ENCODE peak calls at places on chromosome 20, in ten cellular contexts. One of them, this sample, is unnamed.

GRCh38 chr20:58028123-58028522 is 200.3 kb downstream of the ANKRD60 start:
- DNase-seq in skeletal muscle cell: no peak
- DNase-seq in neuronal stem cell: no peak
- DNase-seq in stomach: no peak
- DNase-seq in OCI-LY7: no peak
- DNase-seq in astrocyte of the spinal cord: no peak
- DNase-seq in H1: no peak
- DNase-seq in GM23248: no peak
- DNase-seq in neural progenitor cell: peak
- DNase-seq in CD4-positive, CD25-positive, alpha-beta regulatory T cell: no peak
- DNase-seq in this sample: no peak

GRCh38 chr20:13008761-13009681 is at the start of gene SPTLC3:
- DNase-seq in skeletal muscle cell: peak
- DNase-seq in neuronal stem cell: no peak
- DNase-seq in stomach: peak
- DNase-seq in OCI-LY7: peak
- DNase-seq in astrocyte of the spinal cord: peak
- DNase-seq in H1: peak
- DNase-seq in GM23248: peak
- DNase-seq in neural progenitor cell: peak
- DNase-seq in CD4-positive, CD25-positive, alpha-beta regulatory T cell: no peak
- DNase-seq in this sample: peak

GRCh38 chr20:58481541-58482021 is 33.6 kb downstream of the APCDD1L start:
- DNase-seq in skeletal muscle cell: no peak
- DNase-seq in neuronal stem cell: peak
- DNase-seq in stomach: peak
- DNase-seq in OCI-LY7: peak
- DNase-seq in astrocyte of the spinal cord: peak
- DNase-seq in H1: peak
- DNase-seq in GM23248: peak
- DNase-seq in neural progenitor cell: peak
- DNase-seq in CD4-positive, CD25-positive, alpha-beta regulatory T cell: peak
- DNase-seq in this sample: peak

GRCh38 chr20:10119336-10119735 is 84.5 kb downstream of the ANKEF1 start:
- DNase-seq in skeletal muscle cell: no peak
- DNase-seq in neuronal stem cell: no peak
- DNase-seq in stomach: no peak
- DNase-seq in OCI-LY7: no peak
- DNase-seq in astrocyte of the spinal cord: no peak
- DNase-seq in H1: no peak
- DNase-seq in GM23248: no peak
- DNase-seq in neural progenitor cell: no peak
- DNase-seq in CD4-positive, CD25-positive, alpha-beta regulatory T cell: no peak
- DNase-seq in this sample: no peak

GRCh38 chr20:54284928-54285704 is 77.2 kb downstream of the PFDN4 start:
- DNase-seq in skeletal muscle cell: no peak
- DNase-seq in neuronal stem cell: no peak
- DNase-seq in stomach: no peak
- DNase-seq in OCI-LY7: no peak
- DNase-seq in astrocyte of the spinal cord: peak
- DNase-seq in H1: no peak
- DNase-seq in GM23248: peak
- DNase-seq in neural progenitor cell: no peak
- DNase-seq in CD4-positive, CD25-positive, alpha-beta regulatory T cell: no peak
- DNase-seq in this sample: no peak

GRCh38 chr20:41483553-41483930 is 116.9 kb upstream of the EMILIN3 start:
- DNase-seq in skeletal muscle cell: no peak
- DNase-seq in neuronal stem cell: no peak
- DNase-seq in stomach: no peak
- DNase-seq in OCI-LY7: no peak
- DNase-seq in astrocyte of the spinal cord: peak
- DNase-seq in H1: no peak
- DNase-seq in GM23248: peak
- DNase-seq in neural progenitor cell: no peak
- DNase-seq in CD4-positive, CD25-positive, alpha-beta regulatory T cell: no peak
- DNase-seq in this sample: peak

GRCh38 chr20:44370639-44371218 is 15.2 kb downstream of the HNF4A start:
- DNase-seq in skeletal muscle cell: no peak
- DNase-seq in neuronal stem cell: no peak
- DNase-seq in stomach: peak
- DNase-seq in OCI-LY7: no peak
- DNase-seq in astrocyte of the spinal cord: peak
- DNase-seq in H1: no peak
- DNase-seq in GM23248: no peak
- DNase-seq in neural progenitor cell: no peak
- DNase-seq in CD4-positive, CD25-positive, alpha-beta regulatory T cell: no peak
- DNase-seq in this sample: no peak

GRCh38 chr20:32737371-32738223 is 5.7 kb downstream of the COMMD7 start:
- DNase-seq in skeletal muscle cell: no peak
- DNase-seq in neuronal stem cell: no peak
- DNase-seq in stomach: no peak
- DNase-seq in OCI-LY7: no peak
- DNase-seq in astrocyte of the spinal cord: peak
- DNase-seq in H1: no peak
- DNase-seq in GM23248: peak
- DNase-seq in neural progenitor cell: no peak
- DNase-seq in CD4-positive, CD25-positive, alpha-beta regulatory T cell: peak
- DNase-seq in this sample: peak

GRCh38 chr20:48329676-48330644 is 497.8 kb downstream of the PREX1 start:
- DNase-seq in skeletal muscle cell: no peak
- DNase-seq in neuronal stem cell: no peak
- DNase-seq in stomach: no peak
- DNase-seq in OCI-LY7: peak
- DNase-seq in astrocyte of the spinal cord: peak
- DNase-seq in H1: peak
- DNase-seq in GM23248: peak
- DNase-seq in neural progenitor cell: peak
- DNase-seq in CD4-positive, CD25-positive, alpha-beta regulatory T cell: no peak
- DNase-seq in this sample: peak

GRCh38 chr20:14333734-14334133 is 3.7 kb downstream of the FLRT3 start:
- DNase-seq in skeletal muscle cell: no peak
- DNase-seq in neuronal stem cell: no peak
- DNase-seq in stomach: no peak
- DNase-seq in OCI-LY7: no peak
- DNase-seq in astrocyte of the spinal cord: no peak
- DNase-seq in H1: no peak
- DNase-seq in GM23248: no peak
- DNase-seq in neural progenitor cell: no peak
- DNase-seq in CD4-positive, CD25-positive, alpha-beta regulatory T cell: no peak
- DNase-seq in this sample: no peak

GRCh38 chr20:43440531-43440930 is 17.2 kb upstream of the SRSF6 start:
- DNase-seq in skeletal muscle cell: no peak
- DNase-seq in neuronal stem cell: no peak
- DNase-seq in stomach: no peak
- DNase-seq in OCI-LY7: no peak
- DNase-seq in astrocyte of the spinal cord: no peak
- DNase-seq in H1: no peak
- DNase-seq in GM23248: no peak
- DNase-seq in neural progenitor cell: no peak
- DNase-seq in CD4-positive, CD25-positive, alpha-beta regulatory T cell: no peak
- DNase-seq in this sample: no peak

GRCh38 chr20:2612073-2612472 is 40.4 kb upstream of the NOP56 start:
- DNase-seq in skeletal muscle cell: no peak
- DNase-seq in neuronal stem cell: no peak
- DNase-seq in stomach: no peak
- DNase-seq in OCI-LY7: no peak
- DNase-seq in astrocyte of the spinal cord: no peak
- DNase-seq in H1: no peak
- DNase-seq in GM23248: no peak
- DNase-seq in neural progenitor cell: no peak
- DNase-seq in CD4-positive, CD25-positive, alpha-beta regulatory T cell: no peak
- DNase-seq in this sample: no peak

GRCh38 chr20:23884771-23885162 is 5.2 kb upstream of the CST5 start:
- DNase-seq in skeletal muscle cell: no peak
- DNase-seq in neuronal stem cell: no peak
- DNase-seq in stomach: no peak
- DNase-seq in OCI-LY7: no peak
- DNase-seq in astrocyte of the spinal cord: no peak
- DNase-seq in H1: no peak
- DNase-seq in GM23248: no peak
- DNase-seq in neural progenitor cell: no peak
- DNase-seq in CD4-positive, CD25-positive, alpha-beta regulatory T cell: no peak
- DNase-seq in this sample: no peak

DNA sequence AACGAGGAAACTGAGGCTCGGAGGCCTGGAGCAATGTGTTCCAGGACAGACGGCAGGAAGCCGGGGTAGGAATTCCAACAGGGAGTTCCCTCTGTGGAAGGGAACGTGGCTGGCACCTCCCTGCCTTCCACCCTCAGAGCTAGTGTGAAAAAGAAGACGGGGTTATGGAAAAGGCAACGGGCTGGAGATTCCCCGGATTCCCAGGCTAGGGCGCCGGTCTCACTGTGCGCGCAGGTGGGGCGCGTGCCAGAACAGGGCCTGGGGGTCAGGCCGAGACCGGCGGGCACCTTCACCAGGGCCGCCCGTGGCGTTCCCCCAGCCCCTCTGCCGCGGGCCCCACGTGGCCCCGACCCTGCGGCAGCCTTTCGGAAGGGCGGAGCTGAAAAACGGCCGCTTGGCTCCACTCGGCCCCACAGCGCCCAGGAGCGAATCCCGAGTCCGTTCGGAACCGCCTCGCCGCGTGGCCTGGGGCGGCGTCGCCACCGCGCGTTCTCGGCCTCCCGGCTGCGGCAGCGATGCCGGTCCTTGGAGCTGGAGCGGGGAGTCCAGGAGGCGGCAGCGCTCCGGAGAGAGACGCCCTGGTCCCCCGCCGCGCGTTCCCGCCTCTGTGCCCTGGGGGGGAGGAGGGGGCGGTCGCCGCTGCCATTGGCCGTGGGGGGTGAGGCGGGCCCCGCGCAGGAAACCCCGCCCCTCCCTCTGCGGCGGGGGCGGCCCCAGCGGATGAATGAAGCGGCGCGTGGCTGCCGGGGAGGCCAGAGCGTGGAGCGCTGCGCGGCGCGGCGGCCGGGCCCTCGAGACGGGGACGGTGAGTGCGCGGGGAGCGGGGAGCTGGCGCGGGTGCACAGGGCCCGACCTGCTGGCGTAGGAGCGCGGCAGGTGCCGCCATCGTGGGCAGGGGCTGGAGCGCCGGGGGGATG is at the start of gene SLCO4A1:
- DNase-seq in skeletal muscle cell: no peak
- DNase-seq in neuronal stem cell: peak
- DNase-seq in stomach: peak
- DNase-seq in OCI-LY7: peak
- DNase-seq in astrocyte of the spinal cord: peak
- DNase-seq in H1: no peak
- DNase-seq in GM23248: peak
- DNase-seq in neural progenitor cell: peak
- DNase-seq in CD4-positive, CD25-positive, alpha-beta regulatory T cell: peak
- DNase-seq in this sample: peak
- H3K4me3 ChIP-seq in skeletal muscle cell: peak
- H3K4me3 ChIP-seq in neuronal stem cell: peak
- H3K4me3 ChIP-seq in stomach: peak
- H3K4me3 ChIP-seq in OCI-LY7: peak
- H3K4me3 ChIP-seq in astrocyte of the spinal cord: peak
- H3K4me3 ChIP-seq in H1: peak
- H3K4me3 ChIP-seq in GM23248: peak
- H3K4me3 ChIP-seq in neural progenitor cell: peak
- H3K4me3 ChIP-seq in CD4-positive, CD25-positive, alpha-beta regulatory T cell: peak
- H3K4me3 ChIP-seq in this sample: peak

GRCh38 chr20:50635014-50635557 is 56.3 kb downstream of the RIPOR3 start:
- DNase-seq in skeletal muscle cell: no peak
- DNase-seq in neuronal stem cell: no peak
- DNase-seq in stomach: no peak
- DNase-seq in OCI-LY7: no peak
- DNase-seq in astrocyte of the spinal cord: no peak
- DNase-seq in H1: no peak
- DNase-seq in GM23248: no peak
- DNase-seq in neural progenitor cell: no peak
- DNase-seq in CD4-positive, CD25-positive, alpha-beta regulatory T cell: no peak
- DNase-seq in this sample: no peak
- H3K4me3 ChIP-seq in skeletal muscle cell: no peak
- H3K4me3 ChIP-seq in neuronal stem cell: no peak
- H3K4me3 ChIP-seq in stomach: no peak
- H3K4me3 ChIP-seq in OCI-LY7: no peak
- H3K4me3 ChIP-seq in astrocyte of the spinal cord: no peak
- H3K4me3 ChIP-seq in H1: no peak
- H3K4me3 ChIP-seq in GM23248: no peak
- H3K4me3 ChIP-seq in neural progenitor cell: no peak
- H3K4me3 ChIP-seq in CD4-positive, CD25-positive, alpha-beta regulatory T cell: no peak
- H3K4me3 ChIP-seq in this sample: no peak

GRCh38 chr20:50379049-50379990 is 130.9 kb upstream of the PTPN1 start:
- DNase-seq in skeletal muscle cell: peak
- DNase-seq in neuronal stem cell: no peak
- DNase-seq in stomach: peak
- DNase-seq in OCI-LY7: no peak
- DNase-seq in astrocyte of the spinal cord: no peak
- DNase-seq in H1: no peak
- DNase-seq in GM23248: peak
- DNase-seq in neural progenitor cell: no peak
- DNase-seq in CD4-positive, CD25-positive, alpha-beta regulatory T cell: no peak
- DNase-seq in this sample: peak
- H3K4me3 ChIP-seq in skeletal muscle cell: peak
- H3K4me3 ChIP-seq in neuronal stem cell: no peak
- H3K4me3 ChIP-seq in stomach: no peak
- H3K4me3 ChIP-seq in OCI-LY7: no peak
- H3K4me3 ChIP-seq in astrocyte of the spinal cord: no peak
- H3K4me3 ChIP-seq in H1: no peak
- H3K4me3 ChIP-seq in GM23248: peak
- H3K4me3 ChIP-seq in neural progenitor cell: no peak
- H3K4me3 ChIP-seq in CD4-positive, CD25-positive, alpha-beta regulatory T cell: no peak
- H3K4me3 ChIP-seq in this sample: peak

DNA sequence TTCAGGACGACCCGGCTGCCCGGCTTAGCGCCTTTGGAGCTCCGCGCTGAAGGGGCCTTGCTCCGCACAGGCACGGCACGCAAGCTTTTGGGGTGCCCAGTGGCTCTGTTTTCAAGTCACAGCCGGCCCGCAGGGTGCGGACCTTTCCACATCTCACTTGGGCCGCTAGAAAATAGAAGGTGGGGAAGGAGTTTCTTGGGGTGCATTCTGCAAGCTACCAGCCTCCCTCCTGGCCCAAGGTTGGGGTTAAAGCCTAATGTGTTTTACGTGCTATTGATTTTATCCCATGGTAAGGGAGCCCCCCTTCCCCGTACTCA is 561 bp downstream of the KAT14 start:
- DNase-seq in skeletal muscle cell: no peak
- DNase-seq in neuronal stem cell: no peak
- DNase-seq in stomach: no peak
- DNase-seq in OCI-LY7: no peak
- DNase-seq in astrocyte of the spinal cord: no peak
- DNase-seq in H1: no peak
- DNase-seq in GM23248: no peak
- DNase-seq in neural progenitor cell: no peak
- DNase-seq in CD4-positive, CD25-positive, alpha-beta regulatory T cell: no peak
- DNase-seq in this sample: no peak
- H3K4me3 ChIP-seq in skeletal muscle cell: peak
- H3K4me3 ChIP-seq in neuronal stem cell: peak
- H3K4me3 ChIP-seq in stomach: peak
- H3K4me3 ChIP-seq in OCI-LY7: peak
- H3K4me3 ChIP-seq in astrocyte of the spinal cord: peak
- H3K4me3 ChIP-seq in H1: peak
- H3K4me3 ChIP-seq in GM23248: peak
- H3K4me3 ChIP-seq in neural progenitor cell: peak
- H3K4me3 ChIP-seq in CD4-positive, CD25-positive, alpha-beta regulatory T cell: peak
- H3K4me3 ChIP-seq in this sample: peak

GRCh38 chr20:31712112-31712553 is 10.5 kb downstream of the BCL2L1 start:
- DNase-seq in skeletal muscle cell: no peak
- DNase-seq in neuronal stem cell: no peak
- DNase-seq in stomach: peak
- DNase-seq in OCI-LY7: no peak
- DNase-seq in astrocyte of the spinal cord: no peak
- DNase-seq in H1: no peak
- DNase-seq in GM23248: no peak
- DNase-seq in neural progenitor cell: peak
- DNase-seq in CD4-positive, CD25-positive, alpha-beta regulatory T cell: no peak
- DNase-seq in this sample: no peak
- H3K4me3 ChIP-seq in skeletal muscle cell: no peak
- H3K4me3 ChIP-seq in neuronal stem cell: no peak
- H3K4me3 ChIP-seq in stomach: peak
- H3K4me3 ChIP-seq in OCI-LY7: no peak
- H3K4me3 ChIP-seq in astrocyte of the spinal cord: no peak
- H3K4me3 ChIP-seq in H1: peak
- H3K4me3 ChIP-seq in GM23248: peak
- H3K4me3 ChIP-seq in neural progenitor cell: no peak
- H3K4me3 ChIP-seq in CD4-positive, CD25-positive, alpha-beta regulatory T cell: peak
- H3K4me3 ChIP-seq in this sample: no peak

This sample was measured in foreskin fibroblast.